ENCODE peak calls at places on chromosomes 7 and 10, in ten cellular contexts. T is AG08395; Q is GM04503; N is ovary; M is activated CD4-positive, alpha-beta T cell treated with anti-CD3 and anti-CD28 coated beads, Interleukin-2, amount 50 U/mL, for 1 hour; H is iPS-NIHi11; J is NCI-H748 treated with DMSO at 0.1 percent for 48 hours; C is heart left ventricle; F is ELR; B is frontal cortex. U is an unnamed sample.

GRCh38 chr10:4981722-4982471 is 18.7 kb downstream of the AKR1C1 start:
- DNase-seq in J (no peak), F (peak; percentile 63), Q (no peak), B (no peak), M (no peak), H (peak; percentile 44), C (no peak), T (no peak), N (no peak), U (peak; percentile 89)

GRCh38 chr10:14416308-14416700 is 85.6 kb upstream of the FRMD4A start:
- DNase-seq in Q (no peak), B (no peak), C (no peak), J (no peak), H (peak; percentile 27), M (no peak), F (peak; percentile 55), N (no peak), T (no peak), U (peak; percentile 74)

GRCh38 chr7:155166673-155167370 is 96.7 kb downstream of the HTR5A start:
- DNase-seq in M (no peak), N (no peak), C (no peak), J (no peak), T (peak; percentile 78), Q (peak; percentile 90), H (no peak), B (no peak), F (peak; percentile 98), U (no peak)

GRCh38 chr10:49272251-49273081 is 26.5 kb upstream of the C10orf71 start:
- DNase-seq in T (peak; percentile 70), Q (peak; percentile 22), C (peak; percentile 79), J (no peak), H (no peak), B (no peak), M (no peak), N (no peak), F (peak; percentile 7), U (no peak)

GRCh38 chr10:49106451-49106850 is 8.9 kb downstream of the VSTM4 start:
- DNase-seq in M (no peak), N (peak; percentile 61), H (no peak), F (no peak), J (no peak), B (no peak), Q (no peak), T (peak; percentile 48), C (peak; percentile 53), U (no peak)

GRCh38 chr10:125156739-125157472 is 3.5 kb downstream of the CTBP2 start:
- DNase-seq in C (no peak), N (no peak), M (no peak), Q (no peak), H (no peak), B (no peak), F (no peak), J (peak; percentile 28), T (no peak), U (no peak)

GRCh38 chr7:149856583-149856982 is 17.2 kb upstream of the ATP6V0E2 start:
- DNase-seq in N (no peak), C (no peak), M (peak; percentile 21), H (no peak), F (no peak), T (no peak), J (no peak), Q (no peak), B (no peak), U (no peak)

GRCh38 chr7:1843271-1843861 is 173.3 kb downstream of the ELFN1 start:
- DNase-seq in H (no peak), T (peak; percentile 68), F (peak; percentile 67), Q (peak; percentile 59), J (no peak), N (no peak), C (no peak), B (no peak), M (no peak), U (no peak)

GRCh38 chr10:86661161-86662025 is 6.9 kb upstream of the LDB3 start:
- DNase-seq in H (no peak), C (peak; percentile 81), M (no peak), B (no peak), Q (peak; percentile 13), N (peak; percentile 88), T (peak; percentile 58), F (no peak), J (no peak), U (no peak)

GRCh38 chr7:107563761-107564552 is at the start of the genes COG5 and DUS4L:
- DNase-seq in C (peak; percentile 88), N (peak; percentile 88), Q (no peak), F (peak; percentile 82), T (peak; percentile 83), M (peak; percentile 84), J (peak; percentile 76), H (peak; percentile 93), B (peak; percentile 73), U (peak; percentile 90)

U was measured in mesendoderm.